ENCODE peak calls at places on chromosomes 12 and 14, in eight cellular contexts. One of them, this sample, is unnamed.

GRCh38 chr14:104925214-104925899 is 678 bp downstream of the PLD4 start:
- DNase-seq in HFFc6: no peak
- DNase-seq in naive B cell: no peak
- DNase-seq in neuronal stem cell: no peak
- DNase-seq in bronchial epithelial cell: no peak
- DNase-seq in psoas muscle: no peak
- DNase-seq in mesendoderm: no peak
- DNase-seq in Calu3: no peak
- DNase-seq in this sample: no peak

GRCh38 chr14:93832665-93833064 is 44.4 kb upstream of the PRIMA1 start:
- DNase-seq in HFFc6: no peak
- DNase-seq in naive B cell: no peak
- DNase-seq in neuronal stem cell: no peak
- DNase-seq in bronchial epithelial cell: no peak
- DNase-seq in psoas muscle: no peak
- DNase-seq in mesendoderm: no peak
- DNase-seq in Calu3: no peak
- DNase-seq in this sample: no peak

GRCh38 chr14:63725786-63726185 is 2.1 kb downstream of the SGPP1 start:
- DNase-seq in HFFc6: no peak
- DNase-seq in naive B cell: no peak
- DNase-seq in neuronal stem cell: no peak
- DNase-seq in bronchial epithelial cell: no peak
- DNase-seq in psoas muscle: no peak
- DNase-seq in mesendoderm: no peak
- DNase-seq in Calu3: no peak
- DNase-seq in this sample: no peak

GRCh38 chr14:49861923-49862673 is 9.5 kb upstream of the NEMF start:
- DNase-seq in HFFc6: peak; percentile 86
- DNase-seq in naive B cell: peak; percentile 85
- DNase-seq in neuronal stem cell: peak; percentile 93
- DNase-seq in bronchial epithelial cell: peak; percentile 80
- DNase-seq in psoas muscle: peak; percentile 79
- DNase-seq in mesendoderm: peak; percentile 92
- DNase-seq in Calu3: peak; percentile 75
- DNase-seq in this sample: peak; percentile 61

GRCh38 chr12:8828514-8829127 is 6.2 kb downstream of the A2ML1 start:
- DNase-seq in HFFc6: no peak
- DNase-seq in naive B cell: no peak
- DNase-seq in neuronal stem cell: no peak
- DNase-seq in bronchial epithelial cell: peak; percentile 42
- DNase-seq in psoas muscle: no peak
- DNase-seq in mesendoderm: peak; percentile 80
- DNase-seq in Calu3: no peak
- DNase-seq in this sample: no peak

GRCh38 chr12:113396828-113397496 is 6.7 kb downstream of the SDS start:
- DNase-seq in HFFc6: no peak
- DNase-seq in naive B cell: no peak
- DNase-seq in neuronal stem cell: no peak
- DNase-seq in bronchial epithelial cell: no peak
- DNase-seq in psoas muscle: no peak
- DNase-seq in mesendoderm: no peak
- DNase-seq in Calu3: no peak
- DNase-seq in this sample: no peak

GRCh38 chr14:76056128-76056527 is 70.6 kb downstream of the IFT43 start:
- DNase-seq in HFFc6: no peak
- DNase-seq in naive B cell: no peak
- DNase-seq in neuronal stem cell: no peak
- DNase-seq in bronchial epithelial cell: no peak
- DNase-seq in psoas muscle: no peak
- DNase-seq in mesendoderm: peak; percentile 68
- DNase-seq in Calu3: peak; percentile 5
- DNase-seq in this sample: no peak

GRCh38 chr14:76472199-76472723 is 96.3 kb downstream of the ESRRB start:
- DNase-seq in HFFc6: no peak
- DNase-seq in naive B cell: no peak
- DNase-seq in neuronal stem cell: no peak
- DNase-seq in bronchial epithelial cell: no peak
- DNase-seq in psoas muscle: no peak
- DNase-seq in mesendoderm: no peak
- DNase-seq in Calu3: no peak
- DNase-seq in this sample: no peak

GRCh38 chr12:108232565-108232964 is 103.5 kb downstream of the WSCD2 start:
- DNase-seq in HFFc6: no peak
- DNase-seq in naive B cell: no peak
- DNase-seq in neuronal stem cell: no peak
- DNase-seq in bronchial epithelial cell: peak; percentile 45
- DNase-seq in psoas muscle: no peak
- DNase-seq in mesendoderm: no peak
- DNase-seq in Calu3: peak; percentile 19
- DNase-seq in this sample: no peak

GRCh38 chr12:51415931-51416330 is 8.7 kb upstream of the SLC4A8 start:
- DNase-seq in HFFc6: no peak
- DNase-seq in naive B cell: no peak
- DNase-seq in neuronal stem cell: no peak
- DNase-seq in bronchial epithelial cell: peak; percentile 71
- DNase-seq in psoas muscle: no peak
- DNase-seq in mesendoderm: no peak
- DNase-seq in Calu3: no peak
- DNase-seq in this sample: no peak

GRCh38 chr12:50006266-50006665 is 19.0 kb downstream of the RACGAP1 start:
- DNase-seq in HFFc6: no peak
- DNase-seq in naive B cell: no peak
- DNase-seq in neuronal stem cell: no peak
- DNase-seq in bronchial epithelial cell: no peak
- DNase-seq in psoas muscle: no peak
- DNase-seq in mesendoderm: no peak
- DNase-seq in Calu3: no peak
- DNase-seq in this sample: no peak

GRCh38 chr12:54160807-54161480 is 27.8 kb downstream of the SMUG1 start:
- DNase-seq in HFFc6: no peak
- DNase-seq in naive B cell: no peak
- DNase-seq in neuronal stem cell: no peak
- DNase-seq in bronchial epithelial cell: no peak
- DNase-seq in psoas muscle: no peak
- DNase-seq in mesendoderm: no peak
- DNase-seq in Calu3: no peak
- DNase-seq in this sample: no peak

GRCh38 chr14:76112889-76113611 is 38.7 kb upstream of the GPATCH2L start:
- DNase-seq in HFFc6: no peak
- DNase-seq in naive B cell: no peak
- DNase-seq in neuronal stem cell: peak; percentile 9
- DNase-seq in bronchial epithelial cell: no peak
- DNase-seq in psoas muscle: no peak
- DNase-seq in mesendoderm: peak; percentile 79
- DNase-seq in Calu3: no peak
- DNase-seq in this sample: no peak

GRCh38 chr12:118488034-118488433 is 111.7 kb downstream of the SUDS3 start:
- DNase-seq in HFFc6: no peak
- DNase-seq in naive B cell: no peak
- DNase-seq in neuronal stem cell: no peak
- DNase-seq in bronchial epithelial cell: no peak
- DNase-seq in psoas muscle: no peak
- DNase-seq in mesendoderm: no peak
- DNase-seq in Calu3: no peak
- DNase-seq in this sample: no peak

GRCh38 chr14:91884664-91885063 is 17.3 kb upstream of the TC2N start:
- DNase-seq in HFFc6: no peak
- DNase-seq in naive B cell: no peak
- DNase-seq in neuronal stem cell: no peak
- DNase-seq in bronchial epithelial cell: no peak
- DNase-seq in psoas muscle: no peak
- DNase-seq in mesendoderm: peak; percentile 51
- DNase-seq in Calu3: no peak
- DNase-seq in this sample: no peak

GRCh38 chr12:96249196-96250118 is 55.3 kb downstream of the ELK3 start:
- DNase-seq in HFFc6: no peak
- DNase-seq in naive B cell: no peak
- DNase-seq in neuronal stem cell: no peak
- DNase-seq in bronchial epithelial cell: no peak
- DNase-seq in psoas muscle: peak; percentile 77
- DNase-seq in mesendoderm: no peak
- DNase-seq in Calu3: no peak
- DNase-seq in this sample: no peak

GRCh38 chr14:34568803-34569202 is 29.3 kb upstream of the EAPP start:
- DNase-seq in HFFc6: no peak
- DNase-seq in naive B cell: no peak
- DNase-seq in neuronal stem cell: no peak
- DNase-seq in bronchial epithelial cell: no peak
- DNase-seq in psoas muscle: no peak
- DNase-seq in mesendoderm: no peak
- DNase-seq in Calu3: no peak
- DNase-seq in this sample: no peak

GRCh38 chr14:96131836-96132235 is 72.8 kb upstream of the BDKRB2 start:
- DNase-seq in HFFc6: no peak
- DNase-seq in naive B cell: no peak
- DNase-seq in neuronal stem cell: no peak
- DNase-seq in bronchial epithelial cell: no peak
- DNase-seq in psoas muscle: no peak
- DNase-seq in mesendoderm: no peak
- DNase-seq in Calu3: no peak
- DNase-seq in this sample: no peak

GRCh38 chr12:37543131-37543965 is 773.2 kb upstream of the ALG10B start:
- DNase-seq in HFFc6: no peak
- DNase-seq in naive B cell: no peak
- DNase-seq in neuronal stem cell: no peak
- DNase-seq in bronchial epithelial cell: no peak
- DNase-seq in psoas muscle: no peak
- DNase-seq in mesendoderm: no peak
- DNase-seq in Calu3: no peak
- DNase-seq in this sample: no peak

GRCh38 chr14:50068496-50068895 is 47.9 kb downstream of the VCPKMT start:
- DNase-seq in HFFc6: no peak
- DNase-seq in naive B cell: no peak
- DNase-seq in neuronal stem cell: no peak
- DNase-seq in bronchial epithelial cell: no peak
- DNase-seq in psoas muscle: no peak
- DNase-seq in mesendoderm: no peak
- DNase-seq in Calu3: no peak
- DNase-seq in this sample: no peak

GRCh38 chr14:32841698-32842097 is 97.0 kb upstream of the NPAS3 start:
- DNase-seq in HFFc6: no peak
- DNase-seq in naive B cell: no peak
- DNase-seq in neuronal stem cell: no peak
- DNase-seq in bronchial epithelial cell: no peak
- DNase-seq in psoas muscle: no peak
- DNase-seq in mesendoderm: no peak
- DNase-seq in Calu3: no peak
- DNase-seq in this sample: no peak

GRCh38 chr12:106582264-106582591 is 576 bp upstream of the RFX4 start:
- DNase-seq in HFFc6: no peak
- DNase-seq in naive B cell: no peak
- DNase-seq in neuronal stem cell: peak; percentile 33
- DNase-seq in bronchial epithelial cell: no peak
- DNase-seq in psoas muscle: no peak
- DNase-seq in mesendoderm: no peak
- DNase-seq in Calu3: no peak
- DNase-seq in this sample: no peak

GRCh38 chr14:99728981-99729451 is 44.9 kb downstream of the CYP46A1 start:
- DNase-seq in HFFc6: no peak
- DNase-seq in naive B cell: no peak
- DNase-seq in neuronal stem cell: no peak
- DNase-seq in bronchial epithelial cell: no peak
- DNase-seq in psoas muscle: no peak
- DNase-seq in mesendoderm: no peak
- DNase-seq in Calu3: no peak
- DNase-seq in this sample: no peak

GRCh38 chr14:51354846-51355245 is 114.8 kb downstream of the TMX1 start:
- DNase-seq in HFFc6: no peak
- DNase-seq in naive B cell: no peak
- DNase-seq in neuronal stem cell: no peak
- DNase-seq in bronchial epithelial cell: no peak
- DNase-seq in psoas muscle: no peak
- DNase-seq in mesendoderm: no peak
- DNase-seq in Calu3: no peak
- DNase-seq in this sample: no peak

GRCh38 chr12:38502016-38502415 is 185.4 kb downstream of the ALG10B start:
- DNase-seq in HFFc6: no peak
- DNase-seq in naive B cell: no peak
- DNase-seq in neuronal stem cell: no peak
- DNase-seq in bronchial epithelial cell: peak; percentile 8
- DNase-seq in psoas muscle: no peak
- DNase-seq in mesendoderm: no peak
- DNase-seq in Calu3: no peak
- DNase-seq in this sample: no peak

GRCh38 chr14:60199321-60199720 is 34.1 kb upstream of the DHRS7 start:
- DNase-seq in HFFc6: no peak
- DNase-seq in naive B cell: no peak
- DNase-seq in neuronal stem cell: no peak
- DNase-seq in bronchial epithelial cell: no peak
- DNase-seq in psoas muscle: no peak
- DNase-seq in mesendoderm: no peak
- DNase-seq in Calu3: no peak
- DNase-seq in this sample: no peak

GRCh38 chr12:85029456-85029855 is 6.6 kb downstream of the TSPAN19 start:
- DNase-seq in HFFc6: peak; percentile 13
- DNase-seq in naive B cell: no peak
- DNase-seq in neuronal stem cell: no peak
- DNase-seq in bronchial epithelial cell: peak; percentile 44
- DNase-seq in psoas muscle: no peak
- DNase-seq in mesendoderm: peak; percentile 17
- DNase-seq in Calu3: no peak
- DNase-seq in this sample: peak; percentile 8

This sample was measured in amniotic stem cell.